ENCODE peak calls at places on chromosome 19, in six cellular contexts. U is iPS DF 6.9, N is tibial nerve, M is adrenal gland, G is thoracic aorta, F is K562. Q is an unnamed sample.

GRCh38 chr19:1767464-1767933 is 14.2 kb downstream of the ONECUT3 start:
- DNase-seq in U (no peak), N (peak; percentile 33), M (peak; percentile 45), G (no peak), F (peak; percentile 94), Q (no peak)

GRCh38 chr19:5575553-5575952 is 7.8 kb upstream of the TINCR start:
- DNase-seq in U (no peak), N (no peak), M (no peak), G (no peak), F (no peak), Q (no peak)

GRCh38 chr19:50759886-50760285 is 10.4 kb upstream of the GPR32 start:
- DNase-seq in U (no peak), N (no peak), M (no peak), G (no peak), F (peak; percentile 79), Q (no peak)

GRCh38 chr19:42023121-42023942 is 29.3 kb upstream of the ATP1A3 start:
- DNase-seq in U (no peak), N (no peak), M (no peak), G (no peak), F (peak; percentile 70), Q (no peak)

GRCh38 chr19:55536951-55537740 is at the start of gene SBK2:
- DNase-seq in U (no peak), N (no peak), M (no peak), G (no peak), F (peak; percentile 54), Q (no peak)

GRCh38 chr19:54201172-54201701 is 579 bp downstream of the RPS9 start:
- DNase-seq in U (no peak), N (no peak), M (no peak), G (no peak), F (no peak), Q (no peak)

GRCh38 chr19:2969104-2969504 is 8.3 kb upstream of the TLE6 start:
- DNase-seq in U (no peak), N (peak; percentile 48), M (peak; percentile 55), G (no peak), F (no peak), Q (no peak)

GRCh38 chr19:2519482-2519881 is 43.6 kb downstream of the GADD45B start:
- DNase-seq in U (no peak), N (no peak), M (no peak), G (no peak), F (no peak), Q (no peak)

GRCh38 chr19:49862411-49863253 is 4.7 kb downstream of the PNKP start:
- DNase-seq in U (no peak), N (no peak), M (peak; percentile 53), G (no peak), F (peak; percentile 74), Q (no peak)

GRCh38 chr19:7922841-7923205 is 2.7 kb downstream of the SNAPC2 start:
- DNase-seq in U (no peak), N (no peak), M (no peak), G (no peak), F (no peak), Q (no peak)
- H3K27ac ChIP-seq in U (no peak overlapping the region), N (no peak overlapping the region), M (no peak overlapping the region), G (no peak overlapping the region), F (no peak overlapping the region), Q (no peak overlapping the region)

DNA sequence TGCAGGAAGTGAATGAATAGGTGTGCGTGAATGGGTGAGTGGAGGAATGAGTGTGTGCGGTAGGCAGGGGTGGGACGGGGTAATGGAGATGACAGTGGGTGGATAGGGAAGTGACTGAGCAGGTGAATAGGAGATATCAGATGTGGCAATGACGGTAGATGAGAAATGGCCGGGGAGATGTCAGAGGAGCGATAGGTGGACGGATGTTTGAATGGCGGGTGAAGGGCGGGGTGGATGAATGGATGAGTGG is 1.5 kb downstream of the TTC9B start:
- DNase-seq in U (no peak), N (no peak), M (no peak), G (no peak), F (no peak), Q (no peak)
- H3K27ac ChIP-seq in U (no peak overlapping the region), N (no peak overlapping the region), M (no peak overlapping the region), G (no peak overlapping the region), F (no peak overlapping the region), Q (no peak overlapping the region)

DNA sequence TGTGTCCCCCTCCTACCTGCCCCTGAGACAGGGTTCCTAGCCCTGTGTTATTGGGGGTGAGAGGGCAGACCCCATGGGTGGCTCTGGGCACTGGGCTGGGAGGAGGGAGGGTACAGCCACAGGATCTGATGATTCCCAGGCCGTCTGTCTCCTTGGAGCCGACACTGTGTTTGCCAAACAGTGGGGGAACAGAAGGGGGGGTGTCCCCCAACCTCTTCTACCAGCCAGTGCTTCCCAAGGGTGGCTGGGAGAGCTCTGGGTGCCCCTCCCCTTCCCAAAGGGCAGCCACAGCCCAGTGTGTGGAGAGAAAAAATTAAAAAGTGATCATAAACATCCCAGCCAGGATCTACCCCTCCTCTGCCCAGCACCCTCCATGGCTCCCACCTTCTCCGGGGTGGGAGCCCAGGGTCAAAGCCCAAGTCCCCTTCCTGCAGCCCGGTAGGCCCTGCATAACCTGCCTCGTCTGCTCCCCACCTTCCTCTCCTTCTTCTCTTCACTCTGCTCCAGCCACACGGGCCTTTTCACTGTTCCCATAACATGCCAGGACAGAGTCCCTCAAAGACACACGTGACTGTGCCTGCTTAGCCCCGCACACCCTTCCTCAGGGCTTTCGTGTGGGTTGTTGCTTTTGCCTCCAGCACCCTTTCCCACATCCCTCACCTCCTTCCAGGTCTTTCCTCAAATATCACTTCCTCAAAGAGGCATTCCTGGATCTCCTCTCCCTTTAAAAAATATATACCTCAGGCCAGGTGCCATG is 1.4 kb upstream of the PLIN4 start:
- DNase-seq in U (no peak), N (no peak), M (no peak), G (no peak), F (no peak), Q (no peak)
- H3K27ac ChIP-seq in U (no peak overlapping the region), N (no peak overlapping the region), M (no peak overlapping the region), G (no peak overlapping the region), F (no peak overlapping the region), Q (no peak overlapping the region)

GRCh38 chr19:10270616-10271394 is at the start of gene ICAM1:
- DNase-seq in U (no peak), N (peak; percentile 69), M (peak; percentile 69), G (no peak), F (peak; percentile 83), Q (peak; percentile 87)

GRCh38 chr19:10270180-10270615 is 722 bp upstream of the ICAM1 start:
- DNase-seq in U (no peak), N (peak; percentile 46), M (peak; percentile 62), G (no peak), F (peak; percentile 48), Q (peak; percentile 87)

GRCh38 chr19:10268077-10268476 is 2.8 kb upstream of the ICAM1 start:
- DNase-seq in U (no peak), N (no peak), M (no peak), G (no peak), F (no peak), Q (no peak)

GRCh38 chr19:10271543-10272086 is 695 bp downstream of the ICAM1 start:
- DNase-seq in U (no peak), N (no peak), M (no peak), G (no peak), F (peak; percentile 28), Q (no peak)

GRCh38 chr19:10269333-10270179 is 1.4 kb upstream of the ICAM1 start:
- DNase-seq in U (no peak), N (peak; percentile 91), M (peak; percentile 87), G (no peak), F (peak; percentile 80), Q (peak; percentile 92)
- H3K27ac ChIP-seq in U (no peak overlapping the region), N (peak overlapping the region; percentile 37), M (peak overlapping the region; percentile 67), G (peak overlapping the region; percentile 59), F (peak overlapping the region; percentile 81), Q (peak overlapping the region; percentile 81)

GRCh38 chr19:40417714-40417996 is 4.5 kb upstream of the PRX start:
- DNase-seq in U (no peak), N (no peak), M (no peak), G (no peak), F (no peak), Q (no peak)

GRCh38 chr19:40418040-40418439 is 4.9 kb upstream of the PRX start:
- DNase-seq in U (no peak), N (no peak), M (no peak), G (no peak), F (no peak), Q (no peak)

GRCh38 chr19:40415799-40416198 is 2.6 kb upstream of the PRX start:
- DNase-seq in U (no peak), N (no peak), M (no peak), G (no peak), F (no peak), Q (no peak)

GRCh38 chr19:40419066-40419612 is 6.0 kb upstream of the PRX start:
- DNase-seq in U (no peak), N (no peak), M (no peak), G (no peak), F (no peak), Q (no peak)

GRCh38 chr19:40416918-40417713 is 3.9 kb upstream of the PRX start:
- DNase-seq in U (no peak), N (peak; percentile 46), M (no peak), G (no peak), F (peak; percentile 69), Q (no peak)
- H3K27ac ChIP-seq in U (no peak overlapping the region), N (peak overlapping the region; percentile 59), M (peak overlapping the region; percentile 29), G (no peak overlapping the region), F (peak overlapping the region; percentile 88), Q (peak overlapping the region; percentile 31)

GRCh38 chr19:16363133-16363851 is 38.7 kb downstream of the KLF2 start:
- DNase-seq in U (no peak), N (no peak), M (no peak), G (no peak), F (no peak), Q (no peak)

GRCh38 chr19:16365300-16365996 is 40.8 kb downstream of the KLF2 start:
- DNase-seq in U (no peak), N (no peak), M (no peak), G (no peak), F (no peak), Q (no peak)

GRCh38 chr19:16361926-16362325 is 37.3 kb downstream of the KLF2 start:
- DNase-seq in U (no peak), N (no peak), M (no peak), G (no peak), F (no peak), Q (no peak)

GRCh38 chr19:16364231-16364865 is 39.7 kb downstream of the KLF2 start:
- DNase-seq in U (no peak), N (no peak), M (no peak), G (no peak), F (no peak), Q (no peak)

DNA sequence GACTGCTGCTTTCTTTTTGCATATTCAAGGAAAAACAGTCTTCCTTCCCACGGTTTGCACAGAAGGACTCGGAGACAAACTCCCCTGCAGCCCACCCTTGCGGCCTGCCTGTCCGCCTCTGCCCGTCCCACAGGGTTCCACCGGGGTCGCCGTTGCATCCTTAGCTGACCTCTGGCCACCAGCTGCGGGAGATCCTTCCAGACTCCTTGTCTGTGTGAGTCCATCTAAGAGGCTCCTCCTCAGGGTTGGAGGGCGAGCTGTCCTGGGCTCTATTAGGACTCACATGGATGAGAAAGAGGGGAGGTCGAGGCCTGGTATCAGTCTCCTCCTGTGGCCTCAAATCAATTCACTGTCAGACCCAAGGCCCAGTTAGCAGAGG is 39.2 kb downstream of the KLF2 start:
- DNase-seq in U (no peak), N (no peak), M (no peak), G (no peak), F (no peak), Q (no peak)
- H3K27ac ChIP-seq in U (no peak overlapping the region), N (no peak overlapping the region), M (no peak overlapping the region), G (no peak overlapping the region), F (no peak overlapping the region), Q (no peak overlapping the region)

GRCh38 chr19:53102186-53102585 is 1.0 kb downstream of the ZNF160 start:
- DNase-seq in U (no peak), N (no peak), M (no peak), G (no peak), F (peak; percentile 24), Q (no peak)
- H3K27ac ChIP-seq in U (no peak overlapping the region), N (no peak overlapping the region), M (peak overlapping the region; percentile 98), G (peak overlapping the region; percentile 94), F (peak overlapping the region; percentile 88), Q (peak overlapping the region; percentile 87)

GRCh38 chr19:58300620-58301019 is 4.6 kb upstream of the ERVK3-1 start:
- DNase-seq in U (no peak), N (no peak), M (no peak), G (no peak), F (no peak), Q (no peak)
- H3K27ac ChIP-seq in U (no peak overlapping the region), N (no peak overlapping the region), M (no peak overlapping the region), G (no peak overlapping the region), F (no peak overlapping the region), Q (no peak overlapping the region)

Q was measured in ascending aorta.